ENCODE peak calls at places on chromosomes 6 and 20, in nine cellular contexts. I, B, R, Y, F, A, L, K and Q are unnamed samples.

GRCh38 chr20:56406910-56407309 is 5.2 kb upstream of the CASS4 start:
- DNase-seq in I (no peak), B (no peak), R (no peak), Y (no peak), F (no peak), A (no peak), L (no peak), K (no peak), Q (no peak)

GRCh38 chr6:153625089-153625488 is 414.0 kb upstream of the OPRM1 start:
- DNase-seq in I (no peak), B (peak; percentile 13), R (peak; percentile 17), Y (peak; percentile 54), F (no peak), A (no peak), L (no peak), K (no peak), Q (no peak)

GRCh38 chr6:127365874-127366273 is 22.5 kb upstream of the ECHDC1 start:
- DNase-seq in I (no peak), B (no peak), R (no peak), Y (no peak), F (no peak), A (no peak), L (no peak), K (no peak), Q (no peak)

GRCh38 chr20:55160022-55160421 is 684.6 kb downstream of the DOK5 start:
- DNase-seq in I (peak; percentile 50), B (no peak), R (peak; percentile 75), Y (no peak), F (no peak), A (no peak), L (no peak), K (peak; percentile 54), Q (no peak)

GRCh38 chr6:155187994-155188706 is 75.7 kb upstream of the CLDN20 start:
- DNase-seq in I (no peak), B (no peak), R (peak; percentile 58), Y (no peak), F (no peak), A (no peak), L (no peak), K (peak; percentile 68), Q (no peak)

GRCh38 chr20:6583134-6583738 is 184.2 kb upstream of the BMP2 start:
- DNase-seq in I (no peak), B (no peak), R (peak; percentile 49), Y (no peak), F (no peak), A (no peak), L (peak; percentile 32), K (peak; percentile 58), Q (peak; percentile 20)

GRCh38 chr6:110270166-110270565 is 88.0 kb downstream of the METTL24 start:
- DNase-seq in I (no peak), B (no peak), R (peak; percentile 0), Y (no peak), F (no peak), A (no peak), L (no peak), K (no peak), Q (no peak)

GRCh38 chr6:130282234-130282995 is 59.7 kb upstream of the SAMD3 start:
- DNase-seq in I (no peak), B (no peak), R (peak; percentile 13), Y (no peak), F (no peak), A (no peak), L (no peak), K (peak; percentile 8), Q (peak; percentile 22)

GRCh38 chr6:44254201-44254956 is 2.9 kb downstream of the SLC35B2 start:
- DNase-seq in I (no peak), B (no peak), R (no peak), Y (no peak), F (no peak), A (no peak), L (no peak), K (no peak), Q (no peak)

GRCh38 chr6:79842382-79843040 is 104.8 kb downstream of the ELOVL4 start:
- DNase-seq in I (no peak), B (no peak), R (no peak), Y (no peak), F (no peak), A (no peak), L (no peak), K (no peak), Q (no peak)

GRCh38 chr20:32378461-32378860 is 20.3 kb downstream of the ASXL1 start:
- DNase-seq in I (no peak), B (no peak), R (no peak), Y (no peak), F (no peak), A (no peak), L (no peak), K (no peak), Q (no peak)
- TF ChIP-seq CTCF in I (no peak), B (no peak), R (no peak), Y (no peak), F (no peak), A (no peak), L (no peak), K (no peak), Q (no peak)

DNA sequence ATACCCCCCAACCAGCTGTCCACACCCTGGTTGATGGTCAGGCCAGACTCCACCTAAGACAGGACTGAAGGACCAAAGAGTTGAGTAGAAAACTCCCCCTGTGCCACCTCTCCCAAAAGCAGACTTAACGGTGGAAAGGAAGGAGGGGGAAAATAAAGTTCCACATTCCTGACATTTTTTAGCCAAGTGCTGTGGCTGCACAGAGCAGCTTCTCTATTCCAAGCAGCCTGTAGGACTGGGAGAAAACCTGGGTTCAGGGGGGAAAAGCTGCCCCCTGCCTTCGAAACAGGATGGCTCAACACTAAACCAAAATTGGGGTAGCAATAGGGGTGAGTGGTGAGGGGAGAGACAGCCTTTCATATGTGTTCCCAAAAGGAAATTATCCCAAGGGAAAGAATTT is 3.6 kb downstream of the TRAM2 start:
- DNase-seq in I (no peak), B (no peak), R (peak; percentile 67), Y (no peak), F (no peak), A (no peak), L (no peak), K (no peak), Q (no peak)
- TF ChIP-seq CTCF in I (no peak), B (no peak), R (peak; percentile 31), Y (no peak), F (no peak), A (no peak), L (no peak), K (no peak), Q (no peak)

GRCh38 chr6:39335780-39336541 is 13.5 kb upstream of the KCNK16 start:
- DNase-seq in I (no peak), B (no peak), R (no peak), Y (no peak), F (no peak), A (no peak), L (no peak), K (peak; percentile 49), Q (no peak)
- TF ChIP-seq CTCF in I (no peak), B (no peak), R (no peak), Y (no peak), F (no peak), A (no peak), L (no peak), K (no peak), Q (no peak)

GRCh38 chr6:166951670-166952060 is 4.7 kb downstream of the RNASET2 start:
- DNase-seq in I (no peak), B (no peak), R (no peak), Y (no peak), F (no peak), A (no peak), L (no peak), K (no peak), Q (no peak)
- TF ChIP-seq CTCF in I (no peak), B (no peak), R (no peak), Y (no peak), F (peak; percentile 40), A (no peak), L (no peak), K (peak; percentile 1), Q (no peak)

GRCh38 chr20:45221076-45221475 is at the start of gene SEMG2:
- DNase-seq in I (no peak), B (no peak), R (no peak), Y (no peak), F (no peak), A (no peak), L (no peak), K (no peak), Q (no peak)

GRCh38 chr20:45212831-45213230 is 6.0 kb downstream of the SEMG1 start:
- DNase-seq in I (no peak), B (no peak), R (no peak), Y (no peak), F (no peak), A (no peak), L (no peak), K (no peak), Q (no peak)

GRCh38 chr20:45218133-45218532 is 3.0 kb upstream of the SEMG2 start:
- DNase-seq in I (no peak), B (no peak), R (no peak), Y (no peak), F (no peak), A (no peak), L (no peak), K (peak; percentile 8), Q (no peak)

GRCh38 chr20:45223136-45223535 is 2.0 kb downstream of the SEMG2 start:
- DNase-seq in I (no peak), B (no peak), R (no peak), Y (no peak), F (no peak), A (no peak), L (no peak), K (no peak), Q (no peak)

DNA sequence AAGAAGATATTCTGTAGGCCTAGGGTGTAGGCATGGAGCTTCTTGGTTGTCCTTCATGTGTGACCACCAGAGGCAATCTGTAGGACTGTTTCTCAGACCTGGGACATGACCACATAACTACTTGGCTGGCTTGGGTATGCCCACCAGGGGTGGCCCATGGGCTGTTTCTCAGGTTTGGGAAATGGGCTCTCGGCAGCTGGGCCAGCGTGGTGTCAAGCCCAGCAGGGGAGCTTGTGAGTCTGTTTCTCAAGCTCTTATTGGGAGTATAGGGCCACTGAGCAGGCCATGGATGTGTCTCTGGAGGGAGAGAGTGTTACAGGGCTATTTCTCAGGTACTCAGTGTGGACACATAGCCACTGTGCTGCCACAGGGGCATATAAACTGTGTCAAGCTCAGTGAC is 2.5 kb upstream of the SEMG2 start:
- DNase-seq in I (no peak), B (no peak), R (no peak), Y (no peak), F (no peak), A (no peak), L (no peak), K (no peak), Q (no peak)
- TF ChIP-seq CTCF in I (no peak), B (no peak), R (no peak), Y (no peak), F (no peak), A (no peak), L (no peak), K (no peak), Q (no peak)